ENCODE peak calls at places on chromosome 15, in four cellular contexts. R, Y, I and K are unnamed samples.

GRCh38 chr15:89946681-89947313 is 34.0 kb upstream of the ARPIN start:
- DNase-seq in R (no peak), Y (no peak), I (no peak), K (no peak)

GRCh38 chr15:29913528-29914135 is 91.4 kb upstream of the TJP1 start:
- DNase-seq in R (no peak), Y (no peak), I (no peak), K (no peak)

GRCh38 chr15:87626835-87627234 is 629.7 kb downstream of the NTRK3 start:
- DNase-seq in R (no peak), Y (no peak), I (no peak), K (no peak)

GRCh38 chr15:92599394-92599970 is 56.1 kb downstream of the FAM174B start:
- DNase-seq in R (no peak), Y (no peak), I (no peak), K (no peak)

GRCh38 chr15:68271854-68272471 is 5.6 kb upstream of the FEM1B start:
- DNase-seq in R (no peak), Y (no peak), I (peak), K (peak)

GRCh38 chr15:26967719-26968269 is 3.2 kb upstream of the GABRG3 start:
- DNase-seq in R (no peak), Y (no peak), I (no peak), K (no peak)

GRCh38 chr15:76674883-76675282 is 230.3 kb downstream of the SCAPER start:
- DNase-seq in R (no peak), Y (no peak), I (no peak), K (no peak)

GRCh38 chr15:99504071-99504822 is 61.5 kb upstream of the MEF2A start:
- DNase-seq in R (no peak), Y (no peak), I (no peak), K (no peak)

GRCh38 chr15:28107111-28107893 is 8.2 kb upstream of the OCA2 start:
- DNase-seq in R (no peak), Y (no peak), I (peak), K (peak)

GRCh38 chr15:44801368-44801767 is 65.0 kb downstream of the TRIM69 start:
- DNase-seq in R (no peak), Y (no peak), I (no peak), K (no peak)

GRCh38 chr15:99424978-99425665 is 140.7 kb upstream of the MEF2A start:
- DNase-seq in R (peak), Y (no peak), I (peak), K (no peak)

GRCh38 chr15:70833897-70834765 is 19.8 kb downstream of the LARP6 start:
- DNase-seq in R (no peak), Y (no peak), I (no peak), K (no peak)

GRCh38 chr15:77597804-77598453 is 34.8 kb downstream of the LINGO1 start:
- DNase-seq in R (no peak), Y (no peak), I (no peak), K (no peak)

GRCh38 chr15:69046781-69047180 is 32.3 kb downstream of the NOX5 start:
- DNase-seq in R (no peak), Y (no peak), I (no peak), K (no peak)

GRCh38 chr15:69491051-69491505 is 38.5 kb downstream of the RPLP1 start:
- DNase-seq in R (peak), Y (peak), I (peak), K (no peak)

GRCh38 chr15:46956456-46956855 is 760.8 kb upstream of the SEMA6D start:
- DNase-seq in R (no peak), Y (no peak), I (no peak), K (no peak)

GRCh38 chr15:77525411-77525811 is 104.7 kb downstream of the HMG20A start:
- DNase-seq in R (peak), Y (no peak), I (no peak), K (peak)

GRCh38 chr15:94638183-94638582 is 406.8 kb downstream of the MCTP2 start:
- DNase-seq in R (no peak), Y (no peak), I (no peak), K (no peak)

GRCh38 chr15:46110755-46111154 is 475.9 kb downstream of the SQOR start:
- DNase-seq in R (no peak), Y (no peak), I (no peak), K (no peak)

GRCh38 chr15:90362936-90363212 is 10.8 kb downstream of the ZNF774 start:
- DNase-seq in R (no peak), Y (no peak), I (peak), K (no peak)

GRCh38 chr15:55277116-55277564 is 12.5 kb downstream of the RAB27A start:
- DNase-seq in R (no peak), Y (no peak), I (no peak), K (no peak)

GRCh38 chr15:70853855-70854668 is at the start of gene LARP6:
- DNase-seq in R (peak), Y (no peak), I (peak), K (peak)

GRCh38 chr15:76177491-76178040 is 117.8 kb downstream of the TMEM266 start:
- DNase-seq in R (no peak), Y (peak), I (peak), K (no peak)

DNA sequence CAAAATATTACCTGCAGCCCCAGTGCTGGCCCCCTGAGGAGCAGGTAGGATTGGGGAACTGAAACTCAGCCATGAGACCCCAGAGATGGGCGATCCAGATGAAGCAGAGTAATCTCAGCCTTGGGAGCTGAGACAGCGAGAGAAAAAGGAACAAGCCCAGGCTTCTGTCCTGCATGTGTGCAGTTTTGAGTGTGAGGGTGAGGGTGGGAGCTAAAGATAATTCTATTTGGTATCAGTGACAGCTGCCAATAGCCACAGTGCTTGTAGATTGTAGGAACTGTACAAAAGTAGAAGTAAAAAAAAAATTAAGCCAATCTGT is 5.9 kb downstream of the ATP8B4 start:
- DNase-seq in R (no peak), Y (no peak), I (no peak), K (no peak)
- H3K27ac ChIP-seq in R (no peak), Y (no peak), I (no peak), K (no peak)

DNA sequence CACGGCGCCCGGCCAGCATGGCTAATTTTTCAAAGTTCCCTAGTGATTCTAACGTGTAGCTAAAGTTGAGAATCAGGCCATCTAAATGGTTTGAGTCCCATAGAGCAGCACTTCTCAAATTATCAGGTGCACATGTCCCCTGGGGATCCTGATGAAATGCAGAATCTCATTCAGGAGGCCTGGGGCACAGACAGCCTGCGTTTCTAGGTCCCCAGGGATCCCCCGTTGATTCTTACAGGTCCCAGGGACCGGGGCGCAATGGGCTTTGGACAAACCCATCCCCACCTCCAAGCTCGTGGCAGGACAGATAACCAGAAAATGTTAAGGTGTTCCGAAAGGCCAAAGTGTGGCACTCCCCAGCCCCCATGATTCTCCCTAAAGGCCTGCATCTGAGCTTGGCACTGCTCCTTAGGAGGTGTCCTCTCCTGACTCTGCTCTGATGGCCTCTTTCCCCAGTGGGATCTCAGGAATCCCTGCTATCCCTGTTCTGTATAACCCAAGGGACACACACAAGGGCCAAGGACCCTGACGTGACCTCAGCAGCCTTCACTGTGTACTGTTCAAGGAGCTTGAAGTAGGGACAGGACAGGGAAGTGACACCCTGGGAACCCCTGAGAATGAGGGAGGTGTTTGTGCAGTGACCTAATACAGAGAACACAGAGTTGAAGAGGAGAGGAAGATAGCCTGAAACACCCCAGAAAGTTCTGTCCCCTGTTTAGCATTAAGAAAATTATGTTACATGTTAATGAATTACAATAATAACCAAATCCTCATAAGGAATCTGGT is 8.0 kb downstream of the LRRK1 start:
- DNase-seq in R (no peak), Y (no peak), I (no peak), K (peak)
- H3K27ac ChIP-seq in R (no peak), Y (no peak), I (no peak), K (no peak)

GRCh38 chr15:79179597-79179996 is 89.0 kb upstream of the RASGRF1 start:
- DNase-seq in R (no peak), Y (no peak), I (no peak), K (no peak)

GRCh38 chr15:79186616-79187015 is 95.9 kb upstream of the ANKRD34C start:
- DNase-seq in R (no peak), Y (no peak), I (no peak), K (no peak)

GRCh38 chr15:79180318-79180717 is 89.7 kb upstream of the RASGRF1 start:
- DNase-seq in R (no peak), Y (no peak), I (no peak), K (no peak)

GRCh38 chr15:79185199-79185598 is 94.6 kb upstream of the RASGRF1 start:
- DNase-seq in R (no peak), Y (no peak), I (no peak), K (no peak)

DNA sequence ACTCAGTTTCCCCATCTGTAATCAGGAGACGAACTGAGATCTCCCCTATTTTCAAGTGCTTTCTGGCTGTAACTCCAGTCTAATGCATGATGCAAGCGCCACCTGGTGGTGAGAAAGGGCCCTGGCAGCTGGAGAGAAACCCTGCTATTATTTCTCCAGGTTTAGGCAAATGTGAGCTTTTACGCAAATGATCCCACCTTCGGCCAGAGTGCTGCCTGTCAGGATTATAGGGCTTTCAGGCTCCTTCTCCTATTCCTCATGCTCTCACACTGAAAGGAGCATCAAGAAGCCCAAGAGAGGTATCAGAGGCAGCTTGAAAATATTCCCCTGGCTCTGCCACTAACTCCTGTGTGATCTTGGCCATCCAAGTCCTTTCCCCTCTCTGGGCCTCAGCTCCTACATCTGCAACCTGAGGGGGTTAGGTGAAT is 93.9 kb upstream of the RASGRF1 start:
- DNase-seq in R (peak), Y (peak), I (peak), K (peak)
- H3K27ac ChIP-seq in R (no peak), Y (no peak), I (no peak), K (no peak)

GRCh38 chr15:67103021-67103420 is 37.6 kb downstream of the SMAD3 start:
- DNase-seq in R (no peak), Y (no peak), I (no peak), K (no peak)

GRCh38 chr15:67103869-67104268 is 38.5 kb downstream of the SMAD3 start:
- DNase-seq in R (no peak), Y (no peak), I (no peak), K (no peak)

GRCh38 chr15:67104453-67104852 is 39.1 kb downstream of the SMAD3 start:
- DNase-seq in R (no peak), Y (no peak), I (no peak), K (no peak)

GRCh38 chr15:67101981-67102929 is 36.9 kb downstream of the SMAD3 start:
- DNase-seq in R (no peak), Y (no peak), I (no peak), K (no peak)

DNA sequence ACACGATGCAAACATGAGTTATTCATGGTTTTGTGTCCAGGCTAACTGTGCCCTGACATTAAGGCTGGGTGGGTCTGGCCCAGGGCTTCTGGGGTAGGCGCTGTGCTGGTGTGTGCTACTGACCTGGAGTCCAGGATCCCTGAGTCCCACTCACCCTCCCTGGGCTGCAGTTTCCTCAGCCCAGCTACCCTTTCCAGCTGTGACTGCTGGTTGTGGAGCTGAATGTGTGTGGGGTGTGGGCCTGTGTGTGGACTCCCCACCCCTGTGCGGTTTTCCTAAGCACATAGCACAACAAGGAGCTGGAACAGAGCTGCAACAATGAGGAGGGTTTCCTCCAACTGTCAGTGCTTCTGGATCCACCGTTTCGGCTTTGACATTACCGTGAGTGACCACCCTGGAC is 38.0 kb downstream of the SMAD3 start:
- DNase-seq in R (no peak), Y (no peak), I (no peak), K (no peak)
- H3K27ac ChIP-seq in R (no peak), Y (peak), I (no peak), K (no peak)

GRCh38 chr15:41416162-41416741 is 643 bp upstream of the RTF1 start:
- DNase-seq in R (no peak), Y (no peak), I (no peak), K (no peak)
- H3K27ac ChIP-seq in R (peak), Y (peak), I (peak), K (peak)

GRCh38 chr15:38088971-38089370 is 154.5 kb downstream of the TMCO5A start:
- DNase-seq in R (no peak), Y (no peak), I (no peak), K (no peak)
- H3K27ac ChIP-seq in R (no peak), Y (no peak), I (no peak), K (no peak)